ENCODE peak calls at places on chromosome 19, in ten cellular contexts. One of them, this sample, is unnamed.

GRCh38 chr19:52566121-52566520 is 4.0 kb upstream of the ZNF701 start:
- DNase-seq in uterus: no peak
- DNase-seq in left lung: no peak
- DNase-seq in A549: no peak
- DNase-seq in colonic mucosa: no peak
- DNase-seq in OCI-LY7: no peak
- DNase-seq in tibial nerve: no peak
- DNase-seq in MM.1S: no peak
- DNase-seq in body of pancreas: no peak
- DNase-seq in lower lobe of right lung: no peak
- DNase-seq in this sample: no peak

GRCh38 chr19:1503089-1503924 is 9.5 kb downstream of the ADAMTSL5 start:
- DNase-seq in uterus: peak; percentile 61
- DNase-seq in left lung: no peak
- DNase-seq in A549: peak; percentile 50
- DNase-seq in colonic mucosa: peak; percentile 62
- DNase-seq in OCI-LY7: peak; percentile 77
- DNase-seq in tibial nerve: peak; percentile 42
- DNase-seq in MM.1S: peak; percentile 43
- DNase-seq in body of pancreas: peak; percentile 44
- DNase-seq in lower lobe of right lung: peak; percentile 73
- DNase-seq in this sample: peak; percentile 66

GRCh38 chr19:20256606-20257005 is 89.6 kb downstream of the ZNF486 start:
- DNase-seq in uterus: no peak
- DNase-seq in left lung: no peak
- DNase-seq in A549: no peak
- DNase-seq in colonic mucosa: no peak
- DNase-seq in OCI-LY7: no peak
- DNase-seq in tibial nerve: no peak
- DNase-seq in MM.1S: no peak
- DNase-seq in body of pancreas: no peak
- DNase-seq in lower lobe of right lung: no peak
- DNase-seq in this sample: no peak

GRCh38 chr19:24140099-24140498 is 53.1 kb downstream of the ZNF254 start:
- DNase-seq in uterus: no peak
- DNase-seq in left lung: no peak
- DNase-seq in A549: peak; percentile 55
- DNase-seq in colonic mucosa: no peak
- DNase-seq in OCI-LY7: no peak
- DNase-seq in tibial nerve: no peak
- DNase-seq in MM.1S: no peak
- DNase-seq in body of pancreas: no peak
- DNase-seq in lower lobe of right lung: no peak
- DNase-seq in this sample: no peak

GRCh38 chr19:8117991-8118390 is 31.4 kb downstream of the FBN3 start:
- DNase-seq in uterus: no peak
- DNase-seq in left lung: no peak
- DNase-seq in A549: no peak
- DNase-seq in colonic mucosa: no peak
- DNase-seq in OCI-LY7: no peak
- DNase-seq in tibial nerve: no peak
- DNase-seq in MM.1S: no peak
- DNase-seq in body of pancreas: no peak
- DNase-seq in lower lobe of right lung: no peak
- DNase-seq in this sample: no peak

GRCh38 chr19:13055213-13056051 is 47.2 kb downstream of the LYL1 start:
- DNase-seq in uterus: peak; percentile 92
- DNase-seq in left lung: peak; percentile 85
- DNase-seq in A549: no peak
- DNase-seq in colonic mucosa: no peak
- DNase-seq in OCI-LY7: no peak
- DNase-seq in tibial nerve: peak; percentile 73
- DNase-seq in MM.1S: no peak
- DNase-seq in body of pancreas: peak; percentile 63
- DNase-seq in lower lobe of right lung: peak; percentile 73
- DNase-seq in this sample: peak; percentile 86

GRCh38 chr19:47111081-47111589 is 2.4 kb downstream of the ZC3H4 start:
- DNase-seq in uterus: no peak
- DNase-seq in left lung: peak; percentile 44
- DNase-seq in A549: no peak
- DNase-seq in colonic mucosa: peak; percentile 36
- DNase-seq in OCI-LY7: peak; percentile 60
- DNase-seq in tibial nerve: no peak
- DNase-seq in MM.1S: peak; percentile 45
- DNase-seq in body of pancreas: peak; percentile 34
- DNase-seq in lower lobe of right lung: peak; percentile 59
- DNase-seq in this sample: no peak

GRCh38 chr19:52786078-52786463 is 520 bp downstream of the ZNF600 start:
- DNase-seq in uterus: peak; percentile 21
- DNase-seq in left lung: no peak
- DNase-seq in A549: no peak
- DNase-seq in colonic mucosa: no peak
- DNase-seq in OCI-LY7: no peak
- DNase-seq in tibial nerve: no peak
- DNase-seq in MM.1S: no peak
- DNase-seq in body of pancreas: peak; percentile 5
- DNase-seq in lower lobe of right lung: no peak
- DNase-seq in this sample: no peak

GRCh38 chr19:45444318-45445041 is 20.8 kb upstream of the ERCC1 start:
- DNase-seq in uterus: peak; percentile 97
- DNase-seq in left lung: peak; percentile 94
- DNase-seq in A549: peak; percentile 92
- DNase-seq in colonic mucosa: peak; percentile 97
- DNase-seq in OCI-LY7: peak; percentile 85
- DNase-seq in tibial nerve: peak; percentile 91
- DNase-seq in MM.1S: peak; percentile 89
- DNase-seq in body of pancreas: peak; percentile 95
- DNase-seq in lower lobe of right lung: peak; percentile 98
- DNase-seq in this sample: peak; percentile 97

GRCh38 chr19:44600466-44600865 is 12.9 kb upstream of the IGSF23 start:
- DNase-seq in uterus: no peak
- DNase-seq in left lung: no peak
- DNase-seq in A549: no peak
- DNase-seq in colonic mucosa: no peak
- DNase-seq in OCI-LY7: no peak
- DNase-seq in tibial nerve: no peak
- DNase-seq in MM.1S: no peak
- DNase-seq in body of pancreas: no peak
- DNase-seq in lower lobe of right lung: no peak
- DNase-seq in this sample: no peak

GRCh38 chr19:1470864-1471513 is 8.0 kb downstream of the C19orf25 start:
- DNase-seq in uterus: no peak
- DNase-seq in left lung: no peak
- DNase-seq in A549: no peak
- DNase-seq in colonic mucosa: no peak
- DNase-seq in OCI-LY7: no peak
- DNase-seq in tibial nerve: no peak
- DNase-seq in MM.1S: no peak
- DNase-seq in body of pancreas: no peak
- DNase-seq in lower lobe of right lung: no peak
- DNase-seq in this sample: peak; percentile 21

GRCh38 chr19:31570718-31571117 is 221.5 kb upstream of the TSHZ3 start:
- DNase-seq in uterus: no peak
- DNase-seq in left lung: no peak
- DNase-seq in A549: no peak
- DNase-seq in colonic mucosa: no peak
- DNase-seq in OCI-LY7: no peak
- DNase-seq in tibial nerve: no peak
- DNase-seq in MM.1S: no peak
- DNase-seq in body of pancreas: no peak
- DNase-seq in lower lobe of right lung: no peak
- DNase-seq in this sample: no peak

GRCh38 chr19:42108527-42109389 is 23.5 kb downstream of the POU2F2 start:
- DNase-seq in uterus: peak; percentile 47
- DNase-seq in left lung: peak; percentile 85
- DNase-seq in A549: peak; percentile 95
- DNase-seq in colonic mucosa: peak; percentile 85
- DNase-seq in OCI-LY7: peak; percentile 95
- DNase-seq in tibial nerve: peak; percentile 77
- DNase-seq in MM.1S: peak; percentile 83
- DNase-seq in body of pancreas: peak; percentile 88
- DNase-seq in lower lobe of right lung: peak; percentile 83
- DNase-seq in this sample: peak; percentile 75

DNA sequence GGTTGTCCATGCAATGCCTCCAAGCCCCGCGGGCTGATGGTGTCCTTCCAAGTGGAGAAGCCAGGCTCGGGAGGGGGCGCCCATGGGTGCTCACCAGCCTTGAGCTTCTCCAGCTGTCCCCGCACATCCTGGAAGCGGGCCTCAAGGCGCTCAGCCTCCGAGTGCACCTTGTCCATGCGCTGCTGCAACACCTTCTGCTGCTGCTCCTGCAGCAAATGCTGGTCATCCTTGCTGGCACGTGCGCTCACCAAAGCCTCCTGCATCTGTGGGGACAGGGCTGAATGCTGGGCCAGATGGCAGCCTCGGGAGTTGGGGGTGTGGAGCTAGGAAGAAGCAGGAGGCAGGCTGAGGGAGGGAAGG is 22.8 kb upstream of the EMP3 start:
- DNase-seq in uterus: no peak
- DNase-seq in left lung: no peak
- DNase-seq in A549: no peak
- DNase-seq in colonic mucosa: no peak
- DNase-seq in OCI-LY7: no peak
- DNase-seq in tibial nerve: no peak
- DNase-seq in MM.1S: no peak
- DNase-seq in body of pancreas: no peak
- DNase-seq in lower lobe of right lung: no peak
- DNase-seq in this sample: no peak
- TF ChIP-seq CTCF in uterus: no peak
- TF ChIP-seq CTCF in left lung: no peak
- TF ChIP-seq CTCF in A549: no peak
- TF ChIP-seq CTCF in colonic mucosa: no peak
- TF ChIP-seq CTCF in OCI-LY7: no peak
- TF ChIP-seq CTCF in tibial nerve: no peak
- TF ChIP-seq CTCF in MM.1S: no peak
- TF ChIP-seq CTCF in body of pancreas: no peak
- TF ChIP-seq CTCF in lower lobe of right lung: no peak
- TF ChIP-seq CTCF in this sample: no peak

GRCh38 chr19:37988758-37989635 is 82.0 kb downstream of the SIPA1L3 start:
- DNase-seq in uterus: no peak
- DNase-seq in left lung: no peak
- DNase-seq in A549: no peak
- DNase-seq in colonic mucosa: no peak
- DNase-seq in OCI-LY7: no peak
- DNase-seq in tibial nerve: no peak
- DNase-seq in MM.1S: no peak
- DNase-seq in body of pancreas: no peak
- DNase-seq in lower lobe of right lung: peak; percentile 6
- DNase-seq in this sample: no peak
- H3K27ac ChIP-seq in uterus: no peak overlapping the region
- H3K27ac ChIP-seq in left lung: no peak overlapping the region
- H3K27ac ChIP-seq in A549: peak overlapping the region; percentile 47
- H3K27ac ChIP-seq in colonic mucosa: no peak overlapping the region
- H3K27ac ChIP-seq in OCI-LY7: peak overlapping the region; percentile 23
- H3K27ac ChIP-seq in tibial nerve: no peak overlapping the region
- H3K27ac ChIP-seq in MM.1S: no peak overlapping the region
- H3K27ac ChIP-seq in body of pancreas: no peak overlapping the region
- H3K27ac ChIP-seq in lower lobe of right lung: no peak overlapping the region
- H3K27ac ChIP-seq in this sample: no peak overlapping the region

GRCh38 chr19:11364935-11365334 is 9.5 kb upstream of the SWSAP1 start:
- DNase-seq in uterus: no peak
- DNase-seq in left lung: no peak
- DNase-seq in A549: no peak
- DNase-seq in colonic mucosa: no peak
- DNase-seq in OCI-LY7: no peak
- DNase-seq in tibial nerve: no peak
- DNase-seq in MM.1S: no peak
- DNase-seq in body of pancreas: no peak
- DNase-seq in lower lobe of right lung: no peak
- DNase-seq in this sample: no peak
- TF ChIP-seq CTCF in uterus: no peak
- TF ChIP-seq CTCF in left lung: no peak
- TF ChIP-seq CTCF in A549: no peak
- TF ChIP-seq CTCF in colonic mucosa: no peak
- TF ChIP-seq CTCF in OCI-LY7: no peak
- TF ChIP-seq CTCF in tibial nerve: no peak
- TF ChIP-seq CTCF in MM.1S: no peak
- TF ChIP-seq CTCF in body of pancreas: no peak
- TF ChIP-seq CTCF in lower lobe of right lung: no peak
- TF ChIP-seq CTCF in this sample: no peak

GRCh38 chr19:343451-343931 is 1.1 kb downstream of the MIER2 start:
- DNase-seq in uterus: no peak
- DNase-seq in left lung: no peak
- DNase-seq in A549: no peak
- DNase-seq in colonic mucosa: no peak
- DNase-seq in OCI-LY7: peak; percentile 27
- DNase-seq in tibial nerve: no peak
- DNase-seq in MM.1S: no peak
- DNase-seq in body of pancreas: no peak
- DNase-seq in lower lobe of right lung: no peak
- DNase-seq in this sample: no peak
- H3K27ac ChIP-seq in uterus: peak overlapping the region; percentile 81
- H3K27ac ChIP-seq in left lung: peak overlapping the region; percentile 80
- H3K27ac ChIP-seq in A549: peak overlapping the region; percentile 99
- H3K27ac ChIP-seq in colonic mucosa: peak overlapping the region; percentile 57
- H3K27ac ChIP-seq in OCI-LY7: no peak overlapping the region
- H3K27ac ChIP-seq in tibial nerve: peak overlapping the region; percentile 75
- H3K27ac ChIP-seq in MM.1S: no peak overlapping the region
- H3K27ac ChIP-seq in body of pancreas: no peak overlapping the region
- H3K27ac ChIP-seq in lower lobe of right lung: peak overlapping the region; percentile 82
- H3K27ac ChIP-seq in this sample: peak overlapping the region; percentile 65

GRCh38 chr19:49999371-50000010 is 25.7 kb downstream of the VRK3 start:
- DNase-seq in uterus: no peak
- DNase-seq in left lung: no peak
- DNase-seq in A549: no peak
- DNase-seq in colonic mucosa: no peak
- DNase-seq in OCI-LY7: no peak
- DNase-seq in tibial nerve: no peak
- DNase-seq in MM.1S: no peak
- DNase-seq in body of pancreas: no peak
- DNase-seq in lower lobe of right lung: no peak
- DNase-seq in this sample: no peak
- TF ChIP-seq CTCF in uterus: no peak
- TF ChIP-seq CTCF in left lung: no peak
- TF ChIP-seq CTCF in A549: no peak
- TF ChIP-seq CTCF in colonic mucosa: no peak
- TF ChIP-seq CTCF in OCI-LY7: no peak
- TF ChIP-seq CTCF in tibial nerve: no peak
- TF ChIP-seq CTCF in MM.1S: no peak
- TF ChIP-seq CTCF in body of pancreas: no peak
- TF ChIP-seq CTCF in lower lobe of right lung: no peak
- TF ChIP-seq CTCF in this sample: no peak